ENCODE peak calls at places on chromosome 1, in five cellular contexts. W is NCI-H1105, O is DMS 273 treated with DMSO at 0.1 percent for 48 hours, A is activated T-cell treated with anti-CD3 and anti-CD28 coated beads for 4 hours, U is hypothalamus. N is an unnamed sample.
A peak's percentile ranks its signal among the peaks of the same experiment; 100 is the strongest.

GRCh38 chr1:220956861-220957605 is 77.8 kb downstream of the HLX start:
- DNase-seq in U (no peak), O (no peak), A (no peak), W (no peak), N (no peak)

GRCh38 chr1:19393051-19393450 is 80.9 kb downstream of the SLC66A1 start:
- DNase-seq in U (no peak), A (no peak), W (no peak), O (no peak), N (no peak)

GRCh38 chr1:14745321-14745720 is 146.8 kb downstream of the KAZN start:
- DNase-seq in W (peak; percentile 72), A (no peak), U (no peak), O (no peak), N (no peak)

GRCh38 chr1:9827558-9828185 is 3.9 kb upstream of the CLSTN1 start:
- DNase-seq in U (no peak), W (peak; percentile 18), A (no peak), O (no peak), N (no peak)

GRCh38 chr1:87826639-87827345 is 498.1 kb downstream of the LMO4 start:
- DNase-seq in U (no peak), W (no peak), A (no peak), O (no peak), N (no peak)

GRCh38 chr1:170776777-170777176 is 112.8 kb downstream of the PRRX1 start:
- DNase-seq in A (no peak), U (no peak), W (no peak), O (no peak), N (no peak)

GRCh38 chr1:25615172-25615541 is 1.4 kb upstream of the MAN1C1 start:
- DNase-seq in A (no peak), U (no peak), O (no peak), W (no peak), N (no peak)

GRCh38 chr1:42114229-42114628 is 39.0 kb upstream of the GUCA2B start:
- DNase-seq in U (no peak), A (no peak), O (no peak), W (no peak), N (no peak)

GRCh38 chr1:246066553-246066952 is 440.5 kb downstream of the SMYD3 start:
- DNase-seq in U (no peak), O (no peak), A (no peak), W (no peak), N (no peak)

GRCh38 chr1:157245823-157246222 is 107.6 kb upstream of the ETV3 start:
- DNase-seq in W (no peak), U (no peak), A (no peak), O (no peak), N (no peak)

GRCh38 chr1:31707711-31708110 is 3.9 kb upstream of the COL16A1 start:
- DNase-seq in O (no peak), W (no peak), A (no peak), U (no peak), N (no peak)

GRCh38 chr1:218403300-218403699 is 58.2 kb downstream of the TGFB2 start:
- DNase-seq in U (no peak), A (no peak), W (no peak), O (no peak), N (no peak)

GRCh38 chr1:162029205-162029604 is 5.5 kb upstream of the OLFML2B start:
- DNase-seq in W (peak; percentile 67), A (no peak), O (no peak), U (no peak), N (no peak)

GRCh38 chr1:35506960-35507901 is 50.0 kb downstream of the KIAA0319L start:
- DNase-seq in A (no peak), U (no peak), W (no peak), O (no peak), N (no peak)

GRCh38 chr1:19209439-19209989 is 552 bp downstream of the UBR4 start:
- DNase-seq in A (peak; percentile 23), W (no peak), O (no peak), U (peak; percentile 36), N (peak; percentile 34)

N was measured in nucleus accumbens.